ENCODE peak calls at places on chromosomes 5 and 9, in seven cellular contexts. One of them, this sample, is unnamed.

GRCh38 chr5:151550146-151550545 is 41.0 kb downstream of the FAT2 start:
- DNase-seq in activated CD8-positive, alpha-beta memory T cell treated with anti-CD3 and anti-CD28 coated beads for 24 hours: no peak
- DNase-seq in NCI-H2081: no peak
- DNase-seq in fibroblast of the conjunctiva: no peak
- DNase-seq in stimulated activated effector memory CD8-positive, alpha-beta T cell treated with anti-CD3 and anti-CD28 coated beads, Interleukin-12 subunit alpha, Interleukin-12 subunit beta, amount 100 ng/mL, for 72 hours: no peak
- DNase-seq in COR-L47: no peak
- DNase-seq in mesenteric fat pad: peak
- DNase-seq in this sample: no peak

GRCh38 chr5:2128696-2129340 is 246.1 kb upstream of the IRX4 start:
- DNase-seq in stimulated activated effector memory CD8-positive, alpha-beta T cell treated with anti-CD3 and anti-CD28 coated beads, Interleukin-12 subunit alpha, Interleukin-12 subunit beta, amount 100 ng/mL, for 72 hours: no peak
- DNase-seq in fibroblast of the conjunctiva: no peak
- DNase-seq in mesenteric fat pad: no peak
- DNase-seq in activated CD8-positive, alpha-beta memory T cell treated with anti-CD3 and anti-CD28 coated beads for 24 hours: no peak
- DNase-seq in COR-L47: no peak
- DNase-seq in NCI-H2081: no peak
- DNase-seq in this sample: no peak

GRCh38 chr5:31361234-31361633 is 167.7 kb downstream of the CDH6 start:
- DNase-seq in COR-L47: no peak
- DNase-seq in activated CD8-positive, alpha-beta memory T cell treated with anti-CD3 and anti-CD28 coated beads for 24 hours: no peak
- DNase-seq in mesenteric fat pad: no peak
- DNase-seq in NCI-H2081: no peak
- DNase-seq in stimulated activated effector memory CD8-positive, alpha-beta T cell treated with anti-CD3 and anti-CD28 coated beads, Interleukin-12 subunit alpha, Interleukin-12 subunit beta, amount 100 ng/mL, for 72 hours: no peak
- DNase-seq in fibroblast of the conjunctiva: no peak
- DNase-seq in this sample: no peak

GRCh38 chr9:111952559-111952958 is 55.9 kb downstream of the UGCG start:
- DNase-seq in fibroblast of the conjunctiva: no peak
- DNase-seq in mesenteric fat pad: no peak
- DNase-seq in COR-L47: no peak
- DNase-seq in NCI-H2081: no peak
- DNase-seq in stimulated activated effector memory CD8-positive, alpha-beta T cell treated with anti-CD3 and anti-CD28 coated beads, Interleukin-12 subunit alpha, Interleukin-12 subunit beta, amount 100 ng/mL, for 72 hours: no peak
- DNase-seq in activated CD8-positive, alpha-beta memory T cell treated with anti-CD3 and anti-CD28 coated beads for 24 hours: no peak
- DNase-seq in this sample: no peak

GRCh38 chr5:64690417-64691151 is at the start of gene SHISAL2B:
- DNase-seq in COR-L47: peak
- DNase-seq in fibroblast of the conjunctiva: no peak
- DNase-seq in stimulated activated effector memory CD8-positive, alpha-beta T cell treated with anti-CD3 and anti-CD28 coated beads, Interleukin-12 subunit alpha, Interleukin-12 subunit beta, amount 100 ng/mL, for 72 hours: no peak
- DNase-seq in NCI-H2081: no peak
- DNase-seq in mesenteric fat pad: no peak
- DNase-seq in activated CD8-positive, alpha-beta memory T cell treated with anti-CD3 and anti-CD28 coated beads for 24 hours: peak
- DNase-seq in this sample: peak

GRCh38 chr5:158785397-158785796 is 314.3 kb downstream of the EBF1 start:
- DNase-seq in stimulated activated effector memory CD8-positive, alpha-beta T cell treated with anti-CD3 and anti-CD28 coated beads, Interleukin-12 subunit alpha, Interleukin-12 subunit beta, amount 100 ng/mL, for 72 hours: no peak
- DNase-seq in mesenteric fat pad: no peak
- DNase-seq in fibroblast of the conjunctiva: no peak
- DNase-seq in activated CD8-positive, alpha-beta memory T cell treated with anti-CD3 and anti-CD28 coated beads for 24 hours: no peak
- DNase-seq in NCI-H2081: no peak
- DNase-seq in COR-L47: no peak
- DNase-seq in this sample: no peak

GRCh38 chr9:114080195-114080772 is 2.2 kb upstream of the AMBP start:
- DNase-seq in stimulated activated effector memory CD8-positive, alpha-beta T cell treated with anti-CD3 and anti-CD28 coated beads, Interleukin-12 subunit alpha, Interleukin-12 subunit beta, amount 100 ng/mL, for 72 hours: no peak
- DNase-seq in mesenteric fat pad: no peak
- DNase-seq in COR-L47: no peak
- DNase-seq in NCI-H2081: no peak
- DNase-seq in fibroblast of the conjunctiva: no peak
- DNase-seq in activated CD8-positive, alpha-beta memory T cell treated with anti-CD3 and anti-CD28 coated beads for 24 hours: no peak
- DNase-seq in this sample: no peak

GRCh38 chr5:5178121-5178520 is 38.0 kb downstream of the ADAMTS16 start:
- DNase-seq in mesenteric fat pad: no peak
- DNase-seq in stimulated activated effector memory CD8-positive, alpha-beta T cell treated with anti-CD3 and anti-CD28 coated beads, Interleukin-12 subunit alpha, Interleukin-12 subunit beta, amount 100 ng/mL, for 72 hours: no peak
- DNase-seq in activated CD8-positive, alpha-beta memory T cell treated with anti-CD3 and anti-CD28 coated beads for 24 hours: no peak
- DNase-seq in fibroblast of the conjunctiva: no peak
- DNase-seq in NCI-H2081: no peak
- DNase-seq in COR-L47: no peak
- DNase-seq in this sample: no peak

GRCh38 chr9:88075966-88076285 is 62.3 kb downstream of the SPATA31C2 start:
- DNase-seq in stimulated activated effector memory CD8-positive, alpha-beta T cell treated with anti-CD3 and anti-CD28 coated beads, Interleukin-12 subunit alpha, Interleukin-12 subunit beta, amount 100 ng/mL, for 72 hours: no peak
- DNase-seq in NCI-H2081: no peak
- DNase-seq in fibroblast of the conjunctiva: no peak
- DNase-seq in activated CD8-positive, alpha-beta memory T cell treated with anti-CD3 and anti-CD28 coated beads for 24 hours: no peak
- DNase-seq in mesenteric fat pad: no peak
- DNase-seq in COR-L47: no peak
- DNase-seq in this sample: no peak

GRCh38 chr9:110895141-110895912 is 142.9 kb downstream of the LPAR1 start:
- DNase-seq in fibroblast of the conjunctiva: no peak
- DNase-seq in COR-L47: no peak
- DNase-seq in NCI-H2081: no peak
- DNase-seq in mesenteric fat pad: no peak
- DNase-seq in activated CD8-positive, alpha-beta memory T cell treated with anti-CD3 and anti-CD28 coated beads for 24 hours: no peak
- DNase-seq in stimulated activated effector memory CD8-positive, alpha-beta T cell treated with anti-CD3 and anti-CD28 coated beads, Interleukin-12 subunit alpha, Interleukin-12 subunit beta, amount 100 ng/mL, for 72 hours: no peak
- DNase-seq in this sample: no peak

GRCh38 chr5:93385665-93386064 is 195.4 kb downstream of the NR2F1-AS1 start:
- DNase-seq in stimulated activated effector memory CD8-positive, alpha-beta T cell treated with anti-CD3 and anti-CD28 coated beads, Interleukin-12 subunit alpha, Interleukin-12 subunit beta, amount 100 ng/mL, for 72 hours: no peak
- DNase-seq in mesenteric fat pad: no peak
- DNase-seq in activated CD8-positive, alpha-beta memory T cell treated with anti-CD3 and anti-CD28 coated beads for 24 hours: no peak
- DNase-seq in fibroblast of the conjunctiva: no peak
- DNase-seq in NCI-H2081: no peak
- DNase-seq in COR-L47: no peak
- DNase-seq in this sample: no peak

GRCh38 chr5:127040779-127041520 is 10.6 kb upstream of the MARCHF3 start:
- DNase-seq in COR-L47: no peak
- DNase-seq in activated CD8-positive, alpha-beta memory T cell treated with anti-CD3 and anti-CD28 coated beads for 24 hours: no peak
- DNase-seq in fibroblast of the conjunctiva: no peak
- DNase-seq in mesenteric fat pad: no peak
- DNase-seq in NCI-H2081: peak
- DNase-seq in stimulated activated effector memory CD8-positive, alpha-beta T cell treated with anti-CD3 and anti-CD28 coated beads, Interleukin-12 subunit alpha, Interleukin-12 subunit beta, amount 100 ng/mL, for 72 hours: no peak
- DNase-seq in this sample: peak

This sample was measured in NCI-H345.